ENCODE peak calls at places on chromosome 18, in seven cellular contexts. N is uterus, C is MM.1S, R is astrocyte, B is IMR-90, V is stomach, A is right lobe of liver. E is an unnamed sample.
A peak's percentile ranks its signal among the peaks of the same experiment; 100 is the strongest.

GRCh38 chr18:13621886-13622619 is 104.3 kb downstream of the FAM210A start:
- DNase-seq in V (no peak), N (no peak), B (no peak), R (no peak), C (no peak), A (no peak), E (no peak)

GRCh38 chr18:57943723-57944122 is 100.3 kb upstream of the NEDD4L start:
- DNase-seq in R (peak; percentile 74), A (no peak), C (peak; percentile 16), V (no peak), B (peak; percentile 86), N (no peak), E (no peak)

GRCh38 chr18:22343613-22344012 is 74.1 kb downstream of the CTAGE1 start:
- DNase-seq in B (no peak), A (no peak), V (no peak), C (no peak), R (no peak), N (no peak), E (no peak)

GRCh38 chr18:50393802-50394201 is 19.0 kb downstream of the SKA1 start:
- DNase-seq in R (no peak), N (no peak), A (no peak), C (no peak), B (no peak), V (no peak), E (no peak)

GRCh38 chr18:3062798-3063563 is 50.0 kb upstream of the LPIN2 start:
- DNase-seq in N (peak; percentile 65), R (no peak), V (peak; percentile 75), B (peak; percentile 15), C (peak; percentile 74), A (peak; percentile 74), E (peak; percentile 67)

GRCh38 chr18:36095936-36096519 is 28.7 kb upstream of the RPRD1A start:
- DNase-seq in C (peak; percentile 62), V (no peak), N (no peak), B (peak; percentile 85), A (no peak), R (peak; percentile 56), E (no peak)

GRCh38 chr18:43656547-43656946 is 379.3 kb upstream of the SYT4 start:
- DNase-seq in C (no peak), B (no peak), A (no peak), V (no peak), R (no peak), N (no peak), E (no peak)

GRCh38 chr18:42929857-42930256 is 185.6 kb downstream of the RIT2 start:
- DNase-seq in V (no peak), R (peak; percentile 82), C (no peak), B (no peak), A (no peak), N (no peak), E (no peak)

GRCh38 chr18:32707153-32707552 is 65.7 kb downstream of the KLHL14 start:
- DNase-seq in B (no peak), V (peak; percentile 77), C (no peak), A (no peak), N (no peak), R (no peak), E (no peak)

GRCh38 chr18:50518787-50519520 is 40.9 kb upstream of the MAPK4 start:
- DNase-seq in R (no peak), N (no peak), A (no peak), C (no peak), V (no peak), B (no peak), E (no peak)

GRCh38 chr18:40867452-40867851 is 1087.6 kb upstream of the PIK3C3 start:
- DNase-seq in A (no peak), R (peak; percentile 86), B (peak; percentile 90), V (no peak), N (no peak), C (no peak), E (no peak)

GRCh38 chr18:57446322-57446721 is 11.1 kb downstream of the ONECUT2 start:
- DNase-seq in R (no peak), V (no peak), N (no peak), A (no peak), C (peak; percentile 53), B (peak; percentile 4), E (no peak)

GRCh38 chr18:54388203-54389142 is 30.8 kb downstream of the C18orf54 start:
- DNase-seq in B (peak; percentile 85), N (no peak), R (peak; percentile 81), A (no peak), V (no peak), C (peak; percentile 78), E (no peak)

GRCh38 chr18:71237636-71238035 is 948.8 kb downstream of the SOCS6 start:
- DNase-seq in B (no peak), R (no peak), V (no peak), N (no peak), C (no peak), A (no peak), E (no peak)

GRCh38 chr18:33596178-33596854 is 18.3 kb downstream of the ASXL3 start:
- DNase-seq in N (no peak), A (no peak), R (peak; percentile 71), C (no peak), B (peak; percentile 68), V (no peak), E (no peak)

GRCh38 chr18:13574761-13575160 is 151.6 kb downstream of the FAM210A start:
- DNase-seq in B (no peak), V (no peak), N (no peak), R (no peak), A (no peak), C (no peak), E (no peak)

GRCh38 chr18:22523481-22523880 is 105.8 kb upstream of the CTAGE1 start:
- DNase-seq in N (no peak), V (no peak), A (no peak), C (no peak), R (no peak), B (no peak), E (no peak)

GRCh38 chr18:35415511-35416427 is 38.6 kb upstream of the ZNF396 start:
- DNase-seq in R (peak; percentile 20), V (no peak), N (no peak), B (peak; percentile 5), C (no peak), A (no peak), E (no peak)

GRCh38 chr18:3186678-3187658 is 32.8 kb downstream of the MYOM1 start:
- DNase-seq in N (no peak), R (no peak), B (no peak), V (no peak), A (no peak), C (no peak), E (no peak)

GRCh38 chr18:41266616-41267015 is 688.4 kb upstream of the PIK3C3 start:
- DNase-seq in C (no peak), B (peak; percentile 77), R (peak; percentile 79), V (no peak), N (no peak), A (no peak), E (no peak)

GRCh38 chr18:7177131-7177744 is 53.7 kb upstream of the LRRC30 start:
- DNase-seq in A (peak; percentile 43), V (no peak), N (peak; percentile 72), R (peak; percentile 49), C (peak; percentile 54), B (peak; percentile 85), E (peak; percentile 76)

GRCh38 chr18:9516437-9517064 is 41.2 kb downstream of the RALBP1 start:
- DNase-seq in B (peak; percentile 46), C (peak; percentile 57), N (no peak), A (no peak), R (peak; percentile 14), V (no peak), E (no peak)

GRCh38 chr18:36376361-36376760 is 78.8 kb downstream of the FHOD3 start:
- DNase-seq in V (no peak), C (no peak), B (peak; percentile 64), N (no peak), R (no peak), A (no peak), E (no peak)

GRCh38 chr18:66616523-66616983 is 12.7 kb upstream of the CDH19 start:
- DNase-seq in A (no peak), N (no peak), V (no peak), B (no peak), C (peak; percentile 24), R (no peak), E (no peak)

GRCh38 chr18:24118750-24119577 is 19.9 kb upstream of the CABYR start:
- DNase-seq in C (peak; percentile 82), A (peak; percentile 69), N (peak; percentile 77), R (peak; percentile 36), V (peak; percentile 86), B (peak; percentile 73), E (peak; percentile 69)

GRCh38 chr18:48136051-48136543 is 205.6 kb upstream of the SMAD2 start:
- DNase-seq in V (peak; percentile 61), N (no peak), A (peak; percentile 72), B (no peak), C (no peak), R (no peak), E (peak; percentile 64)
- H3K27ac ChIP-seq in V (peak overlapping the region; percentile 87), N (no peak overlapping the region), A (no peak overlapping the region), B (no peak overlapping the region), C (no peak overlapping the region), R (no peak overlapping the region), E (peak overlapping the region; percentile 76)

GRCh38 chr18:63980027-63980426 is 10.1 kb downstream of the SERPINB8 start:
- DNase-seq in C (no peak), N (no peak), A (no peak), B (no peak), V (no peak), R (no peak), E (no peak)
- H3K27ac ChIP-seq in C (no peak overlapping the region), N (peak overlapping the region; percentile 50), A (peak overlapping the region; percentile 40), B (no peak overlapping the region), V (peak overlapping the region; percentile 9), R (no peak overlapping the region), E (no peak overlapping the region)

DNA sequence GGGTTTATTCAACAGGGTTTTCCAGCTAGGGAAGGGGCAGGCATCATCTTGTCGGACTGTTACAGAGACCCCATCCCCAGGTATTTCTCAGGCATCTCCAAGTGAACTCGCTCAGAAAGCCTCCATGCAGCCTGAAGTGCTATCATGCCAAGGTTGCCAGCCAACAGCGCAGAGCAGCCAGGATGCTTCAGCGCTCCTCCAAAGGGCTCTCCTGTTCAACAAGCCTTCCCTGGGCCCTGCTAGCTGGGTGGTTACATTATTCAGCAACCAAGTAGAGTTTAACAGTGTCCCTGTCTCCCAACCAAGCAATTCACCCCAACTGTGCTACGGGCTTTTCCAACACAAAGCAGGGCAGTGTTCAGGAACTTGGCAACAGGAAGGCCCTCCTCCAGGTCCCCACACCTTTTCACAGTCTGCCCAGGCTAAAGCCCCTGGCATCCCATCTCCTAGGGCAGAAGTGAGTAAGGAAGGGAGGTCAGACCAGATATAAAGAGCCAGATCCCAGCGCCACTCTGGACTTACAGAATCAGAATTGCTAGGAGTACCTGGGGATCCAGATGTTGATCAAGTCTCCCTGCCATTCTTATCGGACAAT is 52.9 kb downstream of the ZBTB7C start:
- DNase-seq in A (no peak), C (no peak), R (no peak), N (no peak), V (no peak), B (no peak), E (no peak)
- H3K27ac ChIP-seq in A (no peak overlapping the region), C (no peak overlapping the region), R (no peak overlapping the region), N (no peak overlapping the region), V (no peak overlapping the region), B (no peak overlapping the region), E (no peak overlapping the region)

DNA sequence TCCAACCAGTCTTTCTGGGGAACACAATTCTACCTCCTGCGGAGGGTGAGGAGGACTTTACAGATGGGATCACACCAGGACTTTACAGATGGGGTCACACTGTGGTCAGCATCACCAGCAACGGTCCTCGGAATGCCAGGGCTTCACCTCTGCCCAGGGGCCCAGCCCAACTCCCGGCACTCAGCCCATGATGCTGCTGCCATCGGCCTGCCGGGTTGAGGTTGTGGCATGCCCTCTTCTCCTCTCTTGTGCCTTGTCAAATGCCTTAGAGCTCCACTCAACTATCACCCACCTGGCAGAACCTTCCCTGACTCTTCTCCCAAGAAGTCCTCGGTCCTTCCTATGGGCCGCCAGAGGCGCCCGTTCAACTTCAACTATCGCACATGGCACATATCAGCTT is 166.7 kb downstream of the CTIF start:
- DNase-seq in A (no peak), N (no peak), R (no peak), V (no peak), B (no peak), C (no peak), E (no peak)
- H3K27ac ChIP-seq in A (no peak overlapping the region), N (no peak overlapping the region), R (no peak overlapping the region), V (no peak overlapping the region), B (no peak overlapping the region), C (no peak overlapping the region), E (no peak overlapping the region)

E was measured in ovary.